ENCODE peak calls at places on chromosome 17, in seven cellular contexts. K, M, A, Q, S, T and U are unnamed samples. For H3K27me3 and H3K4me1, the result is how much of the 10 kb centered on the place peaks cover.

GRCh38 chr17:50258647-50259483 is 15.4 kb upstream of the TMEM92 start:
- DNase-seq in Q (peak), S (no peak), A (no peak), K (peak), T (no peak), M (no peak), U (no peak)

GRCh38 chr17:14143678-14144077 is 74.4 kb downstream of the COX10 start:
- DNase-seq in A (no peak), M (no peak), S (no peak), Q (peak), T (no peak), K (peak), U (no peak)

GRCh38 chr17:58413684-58414083 is 3.6 kb downstream of the RNF43 start:
- DNase-seq in M (no peak), K (no peak), Q (no peak), T (no peak), S (no peak), A (no peak), U (no peak)

GRCh38 chr17:50308666-50309065 is 34.4 kb downstream of the TMEM92 start:
- DNase-seq in K (peak), M (no peak), T (no peak), S (no peak), Q (peak), A (no peak), U (no peak)

GRCh38 chr17:47735536-47736011 is 2.5 kb downstream of the TBX21 start:
- DNase-seq in T (no peak), A (no peak), M (no peak), S (no peak), Q (no peak), K (no peak), U (no peak)

GRCh38 chr17:42513686-42514085 is 22.4 kb upstream of the NAGLU start:
- DNase-seq in S (no peak), T (no peak), M (no peak), K (no peak), A (no peak), Q (no peak), U (no peak)

GRCh38 chr17:49260011-49260921 is 29.7 kb upstream of the PHOSPHO1 start:
- DNase-seq in K (peak), Q (peak), A (peak), S (peak), T (peak), M (peak), U (peak)

GRCh38 chr17:77279448-77280303 is 138.9 kb downstream of the SEC14L1 start:
- DNase-seq in S (no peak), M (no peak), Q (peak), T (peak), A (no peak), K (peak), U (no peak)

GRCh38 chr17:1590031-1590746 is 27.6 kb upstream of the PITPNA start:
- DNase-seq in M (peak), K (peak), T (peak), Q (peak), S (peak), A (peak), U (peak)

GRCh38 chr17:41652461-41652960 is 28.1 kb upstream of the KRT17 start:
- DNase-seq in A (no peak), Q (no peak), T (no peak), K (no peak), M (no peak), S (no peak), U (no peak)

GRCh38 chr17:888998-889401 is 90.6 kb downstream of the NXN start:
- DNase-seq in K (peak), T (no peak), M (no peak), S (no peak), A (no peak), Q (no peak), U (no peak)

GRCh38 chr17:17750881-17751280 is 69.6 kb downstream of the RAI1 start:
- DNase-seq in Q (no peak), S (no peak), A (no peak), T (no peak), K (no peak), M (no peak), U (no peak)

GRCh38 chr17:77109159-77110005 is 31.4 kb upstream of the SEC14L1 start:
- DNase-seq in T (no peak), Q (no peak), S (no peak), M (no peak), A (no peak), K (no peak), U (no peak)

GRCh38 chr17:66767164-66767933 is 67.6 kb upstream of the CACNG5 start:
- DNase-seq in S (no peak), K (no peak), M (no peak), T (no peak), Q (no peak), A (no peak), U (no peak)

GRCh38 chr17:82047379-82047778 is 4.2 kb downstream of the RFNG start:
- DNase-seq in Q (no peak), S (no peak), K (no peak), A (no peak), T (no peak), M (no peak), U (no peak)

GRCh38 chr17:83093506-83093905 is 14.1 kb downstream of the METRNL start:
- DNase-seq in Q (no peak), M (no peak), K (no peak), S (no peak), T (no peak), A (no peak), U (no peak)

GRCh38 chr17:48024149-48025039 is 13.2 kb downstream of the COPZ2 start:
- DNase-seq in K (peak), A (peak), S (peak), T (peak), Q (no peak), M (no peak), U (peak)

GRCh38 chr17:2198917-2199316 is 104.7 kb downstream of the SMG6 start:
- DNase-seq in M (no peak), A (no peak), Q (peak), T (no peak), S (no peak), K (peak), U (no peak)

GRCh38 chr17:28563475-28563874 is 7.8 kb downstream of the PIGS start:
- DNase-seq in Q (peak), M (no peak), T (no peak), K (peak), S (no peak), A (no peak), U (no peak)

GRCh38 chr17:29430275-29430674 is 40.1 kb downstream of the TAOK1 start:
- DNase-seq in S (no peak), M (no peak), T (no peak), A (no peak), K (no peak), Q (no peak), U (no peak)

GRCh38 chr17:65800655-65801054 is 239.2 kb upstream of the AXIN2 start:
- DNase-seq in S (no peak), T (no peak), K (peak), Q (no peak), A (no peak), M (no peak), U (no peak)

GRCh38 chr17:58200024-58200633 is 7.6 kb downstream of the EPX start:
- DNase-seq in M (no peak), T (peak), Q (peak), K (peak), S (no peak), A (no peak), U (peak)

GRCh38 chr17:73096866-73097265 is 4.4 kb upstream of the SLC39A11 start:
- DNase-seq in M (no peak), Q (no peak), A (no peak), T (peak), S (no peak), K (peak), U (no peak)

GRCh38 chr17:32007463-32008298 is 498 bp downstream of the LRRC37B start:
- DNase-seq in Q (peak), A (no peak), S (peak), K (peak), M (no peak), T (peak), U (peak)

DNA sequence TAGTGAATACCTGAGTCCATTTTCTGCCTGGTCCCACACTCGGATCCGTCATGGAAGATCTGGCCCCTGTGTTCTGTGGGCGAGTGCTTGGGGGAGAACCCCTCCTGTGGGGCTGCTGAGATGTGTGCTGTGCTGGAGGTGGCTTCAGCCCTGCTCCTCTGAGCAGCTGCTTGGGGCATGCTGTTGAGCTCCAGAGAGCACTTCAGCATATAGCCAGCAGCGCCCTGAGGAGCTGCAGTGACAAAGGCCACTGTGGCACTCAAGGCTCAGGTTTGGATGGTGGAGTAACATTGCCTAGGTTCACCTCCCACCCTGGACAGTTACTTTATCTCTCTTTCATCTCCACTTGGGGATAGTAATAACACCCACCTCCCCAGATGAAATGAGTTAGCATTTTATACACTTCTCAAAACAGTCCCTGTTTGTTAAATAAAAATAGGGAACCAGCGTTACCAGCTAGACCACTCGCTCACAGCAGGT is 75.3 kb downstream of the KSR1 start:
- DNase-seq in A (no peak), S (no peak), Q (no peak), M (no peak), T (no peak), K (no peak), U (no peak)
- H3K27me3 ChIP-seq in A (under half), S (under half), Q (under half), M (under half), T (under half), K (under half), U (under half)

GRCh38 chr17:27558842-27559505 is 72.0 kb upstream of the LGALS9 start:
- DNase-seq in K (no peak), A (no peak), Q (no peak), M (no peak), T (peak), S (no peak), U (no peak)
- H3K4me1 ChIP-seq in K (under half), A (half or more), Q (under half), M (under half), T (half or more), S (under half), U (half or more)

GRCh38 chr17:52477824-52478614 is 319.5 kb upstream of the CA10 start:
- DNase-seq in M (no peak), S (no peak), A (no peak), Q (no peak), K (no peak), T (no peak), U (no peak)

GRCh38 chr17:52476638-52477313 is 318.3 kb upstream of the CA10 start:
- DNase-seq in S (no peak), K (no peak), Q (no peak), M (no peak), A (no peak), T (no peak), U (no peak)

GRCh38 chr17:52482271-52482670 is 323.8 kb upstream of the CA10 start:
- DNase-seq in M (no peak), T (no peak), K (no peak), S (no peak), A (no peak), Q (no peak), U (no peak)
- TF ChIP-seq CTCF in M (no peak), T (no peak), K (no peak), S (no peak), A (no peak), Q (no peak), U (no peak)

GRCh38 chr17:71284032-71284755 is 836.6 kb upstream of the SOX9 start:
- DNase-seq in K (peak), S (no peak), M (no peak), A (no peak), Q (no peak), T (no peak), U (no peak)

GRCh38 chr17:71283486-71283885 is 837.3 kb upstream of the SOX9 start:
- DNase-seq in T (no peak), Q (no peak), M (no peak), S (no peak), K (no peak), A (no peak), U (no peak)

GRCh38 chr17:71287246-71287828 is 833.5 kb upstream of the SOX9 start:
- DNase-seq in A (no peak), S (no peak), K (peak), T (no peak), Q (no peak), M (no peak), U (no peak)

GRCh38 chr17:71286625-71287024 is 834.2 kb upstream of the SOX9 start:
- DNase-seq in Q (no peak), K (no peak), M (no peak), T (no peak), A (no peak), S (no peak), U (no peak)
- H3K27me3 ChIP-seq in Q (under half), K (under half), M (under half), T (under half), A (under half), S (under half), U (under half)

GRCh38 chr17:7223375-7223774 is 3.6 kb downstream of the ACADVL start:
- DNase-seq in S (no peak), Q (no peak), T (no peak), K (no peak), M (no peak), A (no peak), U (no peak)

GRCh38 chr17:7224110-7224509 is 4.4 kb downstream of the ACADVL start:
- DNase-seq in S (peak), K (no peak), A (no peak), T (no peak), Q (no peak), M (no peak), U (no peak)

GRCh38 chr17:7225711-7226331 is 6.1 kb downstream of the ACADVL start:
- DNase-seq in T (no peak), S (peak), M (no peak), K (no peak), A (no peak), Q (no peak), U (peak)

GRCh38 chr17:7222972-7223292 is 3.2 kb downstream of the ACADVL start:
- DNase-seq in T (no peak), S (no peak), M (no peak), Q (no peak), A (no peak), K (no peak), U (no peak)

DNA sequence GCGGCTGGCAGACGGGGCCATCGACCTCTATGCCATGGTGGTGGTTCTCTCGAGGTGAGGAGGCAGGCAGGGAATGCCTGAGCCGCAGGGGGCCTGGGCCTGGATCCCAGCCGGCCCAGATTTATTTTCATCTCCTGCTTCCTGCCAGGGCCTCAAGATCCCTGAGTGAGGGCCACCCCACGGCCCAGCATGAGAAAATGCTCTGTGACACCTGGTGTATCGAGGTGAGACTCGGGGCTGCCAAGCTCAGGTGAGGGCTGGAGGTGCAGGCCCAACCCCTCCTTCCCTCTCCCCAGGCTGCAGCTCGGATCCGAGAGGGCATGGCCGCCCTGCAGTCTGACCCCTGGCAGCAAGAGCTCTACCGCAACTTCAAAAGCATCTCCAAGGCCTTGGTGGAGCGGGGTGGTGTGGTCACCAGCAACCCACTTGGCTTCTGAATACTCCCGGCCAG is 4.9 kb downstream of the ACADVL start:
- DNase-seq in Q (no peak), M (no peak), T (no peak), A (no peak), S (peak), K (no peak), U (no peak)
- H3K4me1 ChIP-seq in Q (under half), M (under half), T (under half), A (half or more), S (under half), K (under half), U (under half)

GRCh38 chr17:35169964-35170363 is 22.3 kb downstream of the UNC45B start:
- DNase-seq in S (no peak), K (no peak), M (no peak), Q (no peak), T (no peak), A (no peak), U (no peak)

GRCh38 chr17:35170968-35171771 is 23.0 kb downstream of the SLC35G3 start:
- DNase-seq in M (no peak), A (no peak), T (no peak), K (no peak), S (no peak), Q (peak), U (no peak)

GRCh38 chr17:35175638-35176415 is 18.4 kb downstream of the SLC35G3 start:
- DNase-seq in Q (no peak), T (no peak), A (no peak), S (no peak), M (no peak), K (no peak), U (no peak)

GRCh38 chr17:35171834-35172233 is 22.4 kb downstream of the SLC35G3 start:
- DNase-seq in K (no peak), T (no peak), S (no peak), A (no peak), M (no peak), Q (peak), U (no peak)

DNA sequence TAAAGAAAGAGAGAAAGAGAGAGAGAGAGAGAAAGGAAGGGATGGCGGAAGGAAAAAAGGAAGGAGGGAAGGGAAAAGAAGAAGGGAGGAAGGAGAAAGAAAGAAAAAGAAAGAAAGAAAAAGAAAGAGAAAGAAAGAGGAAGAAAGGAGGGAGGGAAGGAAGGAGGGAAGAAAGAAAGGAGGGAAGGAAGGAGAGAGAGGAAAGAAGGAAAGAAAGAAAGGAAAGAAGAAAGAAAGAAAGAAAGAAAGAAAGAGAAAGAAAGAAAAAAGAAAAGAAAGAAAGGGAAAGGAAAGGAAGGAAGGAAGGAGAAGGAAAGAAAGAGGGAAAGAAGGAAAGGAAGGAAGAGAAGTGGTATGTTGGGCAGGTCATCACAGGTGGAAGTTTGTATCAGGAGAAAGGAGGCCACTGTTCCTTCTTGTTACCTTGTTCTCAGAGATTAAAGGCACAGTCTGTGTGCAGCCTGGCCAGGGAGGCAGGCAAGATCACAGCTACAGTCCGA is 19.3 kb downstream of the SLC35G3 start:
- DNase-seq in M (no peak), S (no peak), K (no peak), Q (no peak), T (no peak), A (no peak), U (no peak)
- TF ChIP-seq CTCF in M (no peak), S (no peak), K (no peak), Q (no peak), T (no peak), A (no peak), U (no peak)

GRCh38 chr17:38566666-38567031 is 39.1 kb downstream of the SRCIN1 start:
- DNase-seq in S (no peak), K (no peak), T (no peak), A (no peak), Q (no peak), M (no peak), U (no peak)

GRCh38 chr17:38564254-38564605 is 41.5 kb downstream of the SRCIN1 start:
- DNase-seq in S (no peak), T (no peak), M (no peak), A (no peak), Q (no peak), K (no peak), U (no peak)

GRCh38 chr17:38567350-38567749 is 38.4 kb downstream of the SRCIN1 start:
- DNase-seq in K (no peak), A (no peak), T (no peak), Q (no peak), S (no peak), M (no peak), U (no peak)

GRCh38 chr17:38564869-38565268 is 40.9 kb downstream of the SRCIN1 start:
- DNase-seq in T (no peak), S (no peak), K (no peak), M (no peak), Q (no peak), A (no peak), U (no peak)

GRCh38 chr17:38565853-38566665 is 39.7 kb downstream of the SRCIN1 start:
- DNase-seq in K (no peak), S (no peak), T (no peak), Q (no peak), A (no peak), M (no peak), U (no peak)
- H3K27me3 ChIP-seq in K (half or more), S (half or more), T (half or more), Q (half or more), A (half or more), M (half or more), U (half or more)

GRCh38 chr17:78359936-78360370 is at the start of gene SOCS3:
- DNase-seq in K (peak), A (peak), Q (peak), T (peak), M (no peak), S (peak), U (peak)

GRCh38 chr17:78358538-78359215 is 1.2 kb downstream of the SOCS3 start:
- DNase-seq in A (no peak), K (peak), S (no peak), Q (peak), M (no peak), T (peak), U (no peak)

GRCh38 chr17:78360371-78361226 is 722 bp upstream of the SOCS3 start:
- DNase-seq in K (peak), T (peak), S (peak), A (peak), Q (peak), M (no peak), U (peak)

GRCh38 chr17:78357687-78358537 is 2.0 kb downstream of the SOCS3 start:
- DNase-seq in S (no peak), A (no peak), M (no peak), K (no peak), Q (no peak), T (peak), U (no peak)

DNA sequence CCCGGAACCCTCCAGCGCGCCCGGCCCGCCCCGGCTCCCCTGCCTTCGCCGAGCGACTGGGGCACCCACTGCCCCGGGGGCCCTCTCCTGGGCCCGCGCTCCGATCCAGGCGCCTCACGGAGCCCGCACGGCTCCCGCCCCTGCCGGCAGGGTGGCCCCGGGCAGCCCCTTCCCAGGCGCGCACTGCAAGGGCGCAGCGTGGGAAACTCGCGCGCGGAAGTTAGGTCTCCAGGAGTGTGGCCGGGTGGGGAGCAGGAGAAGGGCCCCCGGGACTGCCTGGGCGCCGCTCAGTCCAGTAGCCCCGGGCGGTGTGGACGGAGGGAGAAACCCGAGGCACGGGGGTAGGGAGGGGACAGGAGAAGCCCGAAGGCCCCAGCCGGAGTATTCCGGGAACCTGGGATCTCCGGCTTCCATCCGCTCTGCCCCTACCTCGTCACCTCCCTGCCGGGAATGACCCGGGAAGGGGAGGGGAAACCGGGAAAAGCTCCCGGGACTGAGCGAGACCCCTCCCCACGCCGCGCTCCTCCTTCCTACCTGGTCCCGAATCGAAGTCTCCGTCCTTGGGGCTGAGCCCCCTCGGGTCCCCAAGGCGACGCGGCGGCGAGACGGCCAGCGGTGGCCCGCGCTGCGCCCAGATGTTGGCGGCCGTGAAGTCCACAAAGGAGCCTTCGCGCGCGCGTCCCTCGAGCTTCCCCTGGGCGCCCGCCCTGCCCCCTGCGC is 501 bp downstream of the SOCS3 start:
- DNase-seq in M (no peak), K (peak), A (peak), T (peak), Q (no peak), S (no peak), U (peak)
- H3K4me1 ChIP-seq in M (under half), K (under half), A (half or more), T (half or more), Q (under half), S (under half), U (under half)

GRCh38 chr17:74408262-74408661 is 23.6 kb upstream of the GPRC5C start:
- DNase-seq in T (peak), S (no peak), K (peak), A (no peak), M (no peak), Q (no peak), U (no peak)
- TF ChIP-seq CTCF in T (no peak), S (no peak), K (no peak), A (peak), M (no peak), Q (no peak), U (no peak)